ENCODE peak calls at places on chromosomes 2 and 18, in six cellular contexts. R is fibroblast of the conjunctiva; N is DMS153; E is T-helper 2 cell; T is lower leg skin; F is effector memory CD4-positive, alpha-beta T cell. S is an unnamed sample.

GRCh38 chr2:149422991-149423338 is 92.6 kb downstream of the LYPD6 start:
- DNase-seq in R (no peak), N (no peak), E (no peak), T (no peak), F (no peak), S (no peak)

GRCh38 chr2:85765081-85765731 is 11.4 kb downstream of the ATOH8 start:
- DNase-seq in R (no peak), N (peak), E (no peak), T (no peak), F (no peak), S (no peak)

GRCh38 chr2:121707344-121707919 is 29.2 kb downstream of the NIFK start:
- DNase-seq in R (no peak), N (peak), E (no peak), T (no peak), F (no peak), S (peak)

GRCh38 chr2:58336416-58336815 is 95.3 kb upstream of the FANCL start:
- DNase-seq in R (no peak), N (peak), E (no peak), T (no peak), F (no peak), S (no peak)

GRCh38 chr2:177148477-177149154 is 64.0 kb upstream of the HNRNPA3 start:
- DNase-seq in R (no peak), N (peak), E (peak), T (no peak), F (peak), S (peak)

GRCh38 chr2:88016948-88017779 is 817 bp upstream of the RNU2-63P start:
- DNase-seq in R (peak), N (peak), E (peak), T (no peak), F (peak), S (peak)

GRCh38 chr2:232483923-232484627 is 3.6 kb downstream of the ECEL1 start:
- DNase-seq in R (no peak), N (no peak), E (no peak), T (no peak), F (no peak), S (no peak)

GRCh38 chr18:79952996-79953559 is 1.6 kb upstream of the SLC66A2 start:
- DNase-seq in R (no peak), N (peak), E (no peak), T (no peak), F (no peak), S (no peak)

GRCh38 chr2:212549463-212549862 is 10.9 kb upstream of the ERBB4 start:
- DNase-seq in R (no peak), N (peak), E (no peak), T (no peak), F (no peak), S (no peak)

GRCh38 chr2:626491-627339 is 50.5 kb downstream of the TMEM18 start:
- DNase-seq in R (no peak), N (no peak), E (no peak), T (no peak), F (no peak), S (no peak)

GRCh38 chr2:230691005-230691647 is 21.5 kb upstream of the CAB39 start:
- DNase-seq in R (no peak), N (no peak), E (no peak), T (no peak), F (no peak), S (no peak)

S was measured in NB4.